ENCODE peak calls at places on chromosomes 11 and 22, in nine cellular contexts. C is activated naive CD8-positive, alpha-beta T cell treated with anti-CD3 and anti-CD28 coated beads for 36 hours; G is AG04450; F is non-pigmented ciliary epithelial cell; N is activated gamma-delta T cell treated with anti-CD3 and anti-CD28 coated beads, Interleukin-2, amount 50 U/mL, for 16 hours; Y is HFFc6; A is COR-L47; S is iPS DF 6.9; M is AG08395. U is an unnamed sample.

GRCh38 chr22:24982301-24983056 is 30.0 kb downstream of the KIAA1671 start:
- DNase-seq in Y (no peak), S (no peak), N (no peak), A (no peak), C (no peak), G (no peak), F (no peak), M (no peak), U (no peak)

GRCh38 chr11:36421546-36422155 is 88.4 kb downstream of the TRAF6 start:
- DNase-seq in N (no peak), M (peak), A (no peak), S (no peak), Y (peak), C (no peak), F (no peak), G (no peak), U (no peak)

GRCh38 chr11:69483696-69484426 is 2.4 kb downstream of the LINC01488 start:
- DNase-seq in N (no peak), M (no peak), S (no peak), G (no peak), A (no peak), C (no peak), F (no peak), Y (no peak), U (no peak)

GRCh38 chr11:1127664-1128162 is 30.0 kb upstream of the MUC5AC start:
- DNase-seq in G (no peak), A (no peak), Y (no peak), F (no peak), C (no peak), N (no peak), M (no peak), S (no peak), U (no peak)

GRCh38 chr11:31499576-31500178 is 9.7 kb downstream of the IMMP1L start:
- DNase-seq in G (no peak), C (no peak), N (no peak), Y (no peak), S (no peak), A (no peak), M (no peak), F (peak), U (no peak)

GRCh38 chr11:121544956-121545355 is 92.2 kb upstream of the SORL1-AS1 start:
- DNase-seq in F (no peak), M (no peak), N (no peak), S (no peak), A (no peak), C (peak), Y (no peak), G (no peak), U (no peak)

GRCh38 chr11:102476812-102477211 is 24.2 kb upstream of the TMEM123 start:
- DNase-seq in C (peak), F (no peak), S (no peak), G (no peak), N (no peak), Y (no peak), A (peak), M (no peak), U (peak)

GRCh38 chr11:6693342-6694228 is 10.4 kb upstream of the MRPL17 start:
- DNase-seq in A (no peak), Y (peak), C (peak), N (peak), M (no peak), F (peak), S (no peak), G (peak), U (no peak)

GRCh38 chr11:13227676-13228255 is 49.8 kb upstream of the BMAL1 start:
- DNase-seq in G (no peak), M (no peak), F (no peak), Y (no peak), C (no peak), A (no peak), N (no peak), S (no peak), U (no peak)

GRCh38 chr11:133934599-133935550 is 21.9 kb downstream of the IGSF9B start:
- DNase-seq in S (no peak), M (peak), A (no peak), F (peak), G (no peak), N (no peak), C (no peak), Y (peak), U (peak)

GRCh38 chr11:67422894-67423293 is 5.4 kb upstream of the RPS6KB2 start:
- DNase-seq in Y (no peak), C (no peak), F (no peak), G (no peak), S (no peak), N (no peak), A (no peak), M (no peak), U (no peak)

GRCh38 chr11:130144721-130145327 is 14.8 kb upstream of the ST14 start:
- DNase-seq in A (no peak), Y (no peak), C (no peak), M (no peak), S (no peak), G (no peak), N (no peak), F (no peak), U (no peak)